ENCODE peak calls at places on chromosomes 2 and 18, in eight cellular contexts. S is neural crest cell, C is coronary artery, D is mesothelial cell of epicardium, N is keratinocyte, F is ovary, T is chondrocyte, O is esophagus squamous epithelium. B is an unnamed sample.
A peak's percentile ranks its signal among the peaks of the same experiment; 100 is the strongest.

GRCh38 chr2:19774788-19775156 is 127.0 kb downstream of the TTC32 start:
- DNase-seq in T (no peak), D (no peak), S (no peak), F (no peak), O (no peak), N (no peak), C (no peak), B (no peak)

GRCh38 chr2:45889620-45890019 is 238.1 kb downstream of the PRKCE start:
- DNase-seq in F (no peak), S (no peak), C (no peak), N (no peak), T (no peak), D (no peak), O (no peak), B (no peak)

GRCh38 chr18:36590621-36591580 is 237.9 kb downstream of the TPGS2 start:
- DNase-seq in D (no peak), C (peak; percentile 59), F (no peak), S (no peak), N (no peak), T (no peak), O (no peak), B (no peak)

GRCh38 chr2:149908731-149909690 is 321.4 kb upstream of the MMADHC start:
- DNase-seq in C (no peak), F (no peak), N (no peak), O (no peak), S (no peak), D (no peak), T (no peak), B (no peak)

GRCh38 chr2:37819228-37819627 is 105.9 kb upstream of the RMDN2 start:
- DNase-seq in O (no peak), D (no peak), F (no peak), N (no peak), T (no peak), S (no peak), C (no peak), B (no peak)

GRCh38 chr18:13253786-13254755 is 35.5 kb downstream of the LDLRAD4 start:
- DNase-seq in N (no peak), C (peak; percentile 62), D (no peak), T (peak; percentile 56), F (no peak), S (no peak), O (no peak), B (no peak)

GRCh38 chr2:20073462-20073861 is 22.0 kb upstream of the LAPTM4A start:
- DNase-seq in T (no peak), D (no peak), F (no peak), S (no peak), C (no peak), N (no peak), O (no peak), B (no peak)

GRCh38 chr2:197372582-197372981 is 62.0 kb upstream of the ANKRD44 start:
- DNase-seq in O (no peak), N (no peak), T (no peak), D (no peak), F (no peak), C (no peak), S (no peak), B (no peak)

GRCh38 chr2:169108098-169108884 is 38.9 kb downstream of the DHRS9 start:
- DNase-seq in T (no peak), S (no peak), D (no peak), N (no peak), O (no peak), C (no peak), F (no peak), B (no peak)

GRCh38 chr2:46657042-46657504 is 177.7 kb downstream of the TMEM247 start:
- DNase-seq in D (no peak), N (no peak), T (no peak), O (no peak), F (peak; percentile 53), C (no peak), S (no peak), B (no peak)

GRCh38 chr18:3995476-3996102 is 459.5 kb downstream of the DLGAP1 start:
- DNase-seq in N (no peak), O (no peak), T (no peak), C (no peak), D (peak; percentile 43), S (peak; percentile 60), F (peak; percentile 31), B (peak; percentile 40)

DNA sequence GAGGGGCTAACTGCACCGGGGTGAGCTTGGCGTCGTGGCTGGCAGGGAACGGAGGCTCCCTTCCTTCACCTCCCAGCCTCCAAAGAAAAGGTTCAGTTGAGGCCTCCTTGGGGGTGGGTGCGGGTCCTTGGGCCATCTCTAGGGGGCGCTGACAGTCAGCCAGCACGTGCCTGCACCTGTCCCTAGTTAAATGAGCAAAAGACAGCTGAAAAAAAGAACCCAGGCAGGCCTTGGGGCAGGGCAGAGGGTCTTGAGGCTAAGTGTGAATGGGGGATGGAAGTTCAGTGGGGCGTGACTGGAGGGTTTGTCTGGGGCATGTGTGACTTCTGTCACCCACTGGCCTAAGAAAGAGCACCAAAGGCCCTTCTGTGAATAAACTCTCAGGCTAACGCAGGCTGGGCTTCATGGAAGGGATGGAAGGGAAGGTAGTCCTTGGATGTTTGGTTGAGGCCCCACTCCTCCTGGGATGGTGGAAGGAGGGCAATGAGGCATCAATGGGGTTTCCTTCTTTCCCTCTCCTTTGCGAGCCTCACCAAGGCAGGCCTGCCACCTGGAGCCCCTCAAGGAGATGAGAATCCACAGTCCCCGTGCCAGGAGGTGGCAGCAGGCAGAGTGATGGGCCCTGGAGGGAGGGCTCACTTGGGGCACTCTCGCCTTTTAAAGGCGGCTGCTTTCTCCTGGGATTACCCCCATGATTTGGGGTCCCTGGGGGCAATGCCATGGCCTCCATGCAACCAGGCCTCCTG is 56.2 kb downstream of the ZFP36L2 start:
- DNase-seq in C (no peak), D (no peak), T (no peak), S (peak; percentile 28), O (no peak), N (no peak), F (no peak), B (no peak)
- TF ChIP-seq CTCF in C (no peak), D (peak; percentile 48), T (peak; percentile 69), S (peak; percentile 61), O (peak; percentile 78), N (peak; percentile 59), F (no peak), B (no peak)

GRCh38 chr2:217775920-217776503 is 226.8 kb downstream of the TNS1 start:
- DNase-seq in T (no peak), O (no peak), S (no peak), C (no peak), F (no peak), D (no peak), N (no peak), B (no peak)
- TF ChIP-seq CTCF in T (no peak), O (no peak), S (no peak), C (no peak), F (no peak), D (no peak), N (no peak), B (no peak)

DNA sequence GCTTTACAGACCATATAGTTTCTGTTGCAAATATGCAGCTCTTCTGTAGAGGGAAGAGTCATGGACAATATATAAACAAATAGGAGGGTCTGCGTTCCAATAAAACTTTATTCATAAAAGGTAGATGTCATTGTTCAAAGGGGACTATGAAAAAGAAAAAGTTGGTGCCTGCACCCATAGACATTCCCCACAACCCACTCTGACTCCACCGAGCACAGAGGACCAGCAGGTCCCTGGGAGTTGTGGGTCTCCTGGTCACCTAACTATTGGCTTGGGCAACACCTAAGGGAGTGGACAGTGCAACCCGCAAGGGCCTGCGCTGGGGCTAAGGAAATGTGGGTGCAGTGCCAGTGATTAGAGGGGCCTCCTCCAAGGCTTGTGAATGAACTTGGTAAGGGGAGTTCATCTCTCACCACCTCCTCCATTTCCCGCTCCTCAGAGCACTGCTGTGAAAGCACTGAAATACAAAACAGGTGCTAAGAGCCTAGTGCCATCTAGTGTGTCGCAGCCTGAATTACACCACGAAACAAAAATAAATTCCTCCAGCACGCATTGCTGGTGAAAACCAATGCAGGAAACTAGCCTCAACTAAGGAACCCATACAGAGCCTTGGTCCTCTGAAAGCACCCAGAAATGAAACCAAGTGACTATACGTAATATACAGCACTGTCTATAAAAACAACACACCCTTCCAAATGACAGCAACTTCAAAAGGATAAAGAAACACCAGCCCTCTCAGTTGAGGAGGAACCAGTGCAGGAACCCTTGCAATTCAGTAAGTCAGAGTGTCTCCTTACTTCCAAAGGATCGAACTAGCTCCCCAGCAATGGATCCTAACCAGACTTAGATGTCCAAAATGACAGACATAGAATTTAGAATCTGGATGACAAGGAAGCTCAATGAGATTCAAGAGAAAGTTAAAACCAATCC is 166.6 kb downstream of the RNF144A start:
- DNase-seq in N (no peak), S (no peak), T (no peak), F (no peak), C (no peak), D (no peak), O (no peak), B (no peak)
- TF ChIP-seq CTCF in N (peak; percentile 58), S (peak; percentile 71), T (peak; percentile 77), F (no peak), C (no peak), D (no peak), O (peak; percentile 50), B (no peak)

GRCh38 chr2:106097370-106098000 is 96.6 kb downstream of the UXS1 start:
- DNase-seq in S (no peak), D (no peak), T (no peak), N (no peak), O (no peak), C (no peak), F (no peak), B (no peak)

GRCh38 chr2:106094101-106094860 is 99.8 kb downstream of the UXS1 start:
- DNase-seq in D (no peak), C (no peak), F (no peak), O (no peak), S (no peak), N (no peak), T (no peak), B (no peak)

GRCh38 chr2:106096446-106097369 is 97.4 kb downstream of the UXS1 start:
- DNase-seq in S (no peak), O (no peak), N (no peak), C (no peak), D (no peak), T (no peak), F (no peak), B (no peak)

GRCh38 chr2:106098081-106098480 is 96.0 kb downstream of the UXS1 start:
- DNase-seq in O (no peak), T (no peak), D (no peak), C (no peak), N (no peak), F (no peak), S (no peak), B (no peak)

DNA sequence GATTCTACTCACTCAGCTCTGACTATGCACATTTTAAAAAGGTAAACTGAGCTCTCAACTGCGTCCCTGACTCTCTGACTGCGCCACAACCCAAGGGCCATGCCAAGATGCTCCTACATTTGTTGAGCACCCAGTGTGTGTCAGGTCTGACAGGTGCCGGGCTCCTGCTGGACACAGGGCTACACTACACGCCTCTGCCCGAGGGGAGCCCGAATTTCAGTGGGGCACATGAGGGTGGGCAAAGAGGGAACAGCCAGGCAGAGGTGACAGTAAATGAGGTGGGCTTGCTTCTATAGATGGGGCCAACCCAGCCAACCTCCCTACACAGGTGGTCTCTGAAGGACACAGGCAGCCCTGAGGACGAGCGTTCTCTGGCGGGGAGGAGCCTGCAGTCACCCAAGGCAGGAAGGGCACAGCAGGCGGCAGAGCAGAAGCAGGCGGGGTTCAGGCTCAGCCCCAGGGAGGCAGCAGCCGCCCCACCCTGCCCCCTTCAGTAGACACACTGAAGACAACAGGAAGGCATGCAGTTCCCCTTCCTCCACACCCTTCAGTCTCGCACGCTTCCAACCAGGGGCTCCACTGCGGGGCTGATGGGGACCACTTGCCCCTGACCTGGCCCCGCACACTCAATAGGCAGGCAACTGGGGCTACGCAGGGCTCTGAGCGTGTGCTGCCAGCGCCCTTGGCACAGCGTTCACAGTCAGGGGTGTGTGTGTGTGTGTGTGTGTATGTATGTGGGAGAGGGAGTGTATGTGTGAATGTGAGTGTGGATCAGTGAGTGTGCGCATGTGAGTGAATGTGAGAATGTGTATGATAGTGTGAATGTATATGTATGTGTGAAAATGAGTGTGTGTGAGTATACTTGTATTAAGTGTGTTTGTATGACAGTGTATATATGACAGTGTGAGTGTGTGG is 98.4 kb downstream of the UXS1 start:
- DNase-seq in T (no peak), N (no peak), S (no peak), O (no peak), D (no peak), F (no peak), C (no peak), B (no peak)
- TF ChIP-seq CTCF in T (no peak), N (no peak), S (no peak), O (no peak), D (no peak), F (no peak), C (no peak), B (no peak)